ENCODE peak calls at places on chromosome 19, in five cellular contexts. One of them, this sample, is unnamed.

GRCh38 chr19:32146664-32147063 is 198.7 kb upstream of the ZNF507 start:
- DNase-seq in right atrium auricular region: no peak
- DNase-seq in BJ: no peak
- DNase-seq in tibial artery: no peak
- DNase-seq in cardiac fibroblast: no peak
- DNase-seq in this sample: no peak

GRCh38 chr19:1213391-1214286 is 8.1 kb downstream of the STK11 start:
- DNase-seq in right atrium auricular region: peak; percentile 74
- DNase-seq in BJ: peak; percentile 51
- DNase-seq in tibial artery: peak; percentile 91
- DNase-seq in cardiac fibroblast: peak; percentile 52
- DNase-seq in this sample: no peak

GRCh38 chr19:8253678-8254077 is 44.5 kb downstream of the CERS4 start:
- DNase-seq in right atrium auricular region: no peak
- DNase-seq in BJ: no peak
- DNase-seq in tibial artery: no peak
- DNase-seq in cardiac fibroblast: peak; percentile 15
- DNase-seq in this sample: no peak

GRCh38 chr19:821976-822773 is 420 bp upstream of the PLPPR3 start:
- DNase-seq in right atrium auricular region: no peak
- DNase-seq in BJ: no peak
- DNase-seq in tibial artery: no peak
- DNase-seq in cardiac fibroblast: no peak
- DNase-seq in this sample: no peak

GRCh38 chr19:56191115-56191514 is 6.5 kb downstream of the ZSCAN5B start:
- DNase-seq in right atrium auricular region: no peak
- DNase-seq in BJ: no peak
- DNase-seq in tibial artery: no peak
- DNase-seq in cardiac fibroblast: no peak
- DNase-seq in this sample: no peak

GRCh38 chr19:2775556-2776430 is 7.3 kb downstream of the SGTA start:
- DNase-seq in right atrium auricular region: peak; percentile 79
- DNase-seq in BJ: no peak
- DNase-seq in tibial artery: no peak
- DNase-seq in cardiac fibroblast: peak; percentile 72
- DNase-seq in this sample: no peak

GRCh38 chr19:6480843-6481415 is 658 bp downstream of the DENND1C start:
- DNase-seq in right atrium auricular region: no peak
- DNase-seq in BJ: no peak
- DNase-seq in tibial artery: no peak
- DNase-seq in cardiac fibroblast: no peak
- DNase-seq in this sample: no peak

GRCh38 chr19:4543444-4543843 is 3.6 kb upstream of the LRG1 start:
- DNase-seq in right atrium auricular region: no peak
- DNase-seq in BJ: no peak
- DNase-seq in tibial artery: no peak
- DNase-seq in cardiac fibroblast: no peak
- DNase-seq in this sample: no peak

GRCh38 chr19:1551068-1552040 is 16.8 kb downstream of the MEX3D start:
- DNase-seq in right atrium auricular region: no peak
- DNase-seq in BJ: no peak
- DNase-seq in tibial artery: no peak
- DNase-seq in cardiac fibroblast: no peak
- DNase-seq in this sample: no peak

GRCh38 chr19:31253816-31254551 is 95.3 kb downstream of the TSHZ3 start:
- DNase-seq in right atrium auricular region: peak; percentile 50
- DNase-seq in BJ: no peak
- DNase-seq in tibial artery: no peak
- DNase-seq in cardiac fibroblast: peak; percentile 35
- DNase-seq in this sample: no peak

GRCh38 chr19:35013047-35013819 is 13.1 kb downstream of the GRAMD1A start:
- DNase-seq in right atrium auricular region: peak; percentile 86
- DNase-seq in BJ: no peak
- DNase-seq in tibial artery: peak; percentile 80
- DNase-seq in cardiac fibroblast: peak; percentile 75
- DNase-seq in this sample: peak; percentile 84

GRCh38 chr19:42271045-42271419 is 2.0 kb downstream of the CIC start:
- DNase-seq in right atrium auricular region: no peak
- DNase-seq in BJ: no peak
- DNase-seq in tibial artery: no peak
- DNase-seq in cardiac fibroblast: no peak
- DNase-seq in this sample: no peak

GRCh38 chr19:35459414-35460082 is 11.5 kb downstream of the FFAR2 start:
- DNase-seq in right atrium auricular region: no peak
- DNase-seq in BJ: no peak
- DNase-seq in tibial artery: no peak
- DNase-seq in cardiac fibroblast: peak; percentile 10
- DNase-seq in this sample: peak; percentile 34

GRCh38 chr19:57362419-57362818 is 932 bp upstream of the TRAPPC2B start:
- DNase-seq in right atrium auricular region: no peak
- DNase-seq in BJ: no peak
- DNase-seq in tibial artery: no peak
- DNase-seq in cardiac fibroblast: no peak
- DNase-seq in this sample: no peak

GRCh38 chr19:39409207-39409885 is 2.7 kb downstream of the ZFP36 start:
- DNase-seq in right atrium auricular region: peak; percentile 93
- DNase-seq in BJ: no peak
- DNase-seq in tibial artery: peak; percentile 97
- DNase-seq in cardiac fibroblast: peak; percentile 76
- DNase-seq in this sample: peak; percentile 81

GRCh38 chr19:50349277-50350057 is 16.0 kb downstream of the NAPSA start:
- DNase-seq in right atrium auricular region: no peak
- DNase-seq in BJ: no peak
- DNase-seq in tibial artery: no peak
- DNase-seq in cardiac fibroblast: no peak
- DNase-seq in this sample: no peak
- TF ChIP-seq CTCF in right atrium auricular region: no peak
- TF ChIP-seq CTCF in BJ: no peak
- TF ChIP-seq CTCF in tibial artery: no peak
- TF ChIP-seq CTCF in cardiac fibroblast: no peak
- TF ChIP-seq CTCF in this sample: no peak

DNA sequence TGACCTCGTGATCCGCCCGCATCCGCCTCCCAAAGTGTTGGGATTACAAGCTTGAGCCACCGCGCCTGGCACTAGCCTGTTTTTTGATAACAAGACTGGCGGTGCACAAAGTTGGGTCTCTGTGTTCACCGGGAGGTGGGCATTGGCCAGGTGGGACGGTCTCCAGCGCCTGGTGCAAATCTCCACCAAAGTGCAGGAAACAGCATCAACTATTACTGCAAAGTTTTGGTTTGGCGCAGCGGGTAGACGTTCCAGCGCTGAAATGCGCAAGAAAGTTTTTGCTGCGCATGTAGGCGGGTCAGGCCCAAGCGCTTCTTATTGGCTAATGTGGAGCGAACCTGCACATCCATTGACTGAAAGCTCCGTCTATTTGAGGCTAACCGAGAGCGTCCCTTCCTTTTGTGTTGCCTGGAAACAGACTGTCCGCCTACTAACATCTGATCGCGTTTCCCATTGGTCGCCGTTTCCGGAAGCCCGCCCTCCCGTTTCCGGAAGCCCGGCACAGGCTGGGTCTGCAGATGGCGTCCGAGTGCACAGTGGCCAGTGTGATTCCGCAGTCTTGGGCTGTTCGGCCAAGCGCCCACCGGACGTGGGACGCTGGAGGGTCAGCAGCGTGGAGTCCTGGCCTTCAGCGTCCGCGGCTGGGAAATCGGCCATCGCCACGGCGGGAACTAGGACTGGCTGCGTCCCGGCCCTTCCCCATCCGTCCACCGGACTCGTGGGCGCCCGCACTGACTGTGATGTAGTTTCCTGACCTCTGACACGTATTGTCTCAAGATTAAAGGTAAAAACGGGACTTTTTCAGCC is 53.3 kb upstream of the ZNF527 start:
- DNase-seq in right atrium auricular region: peak; percentile 98
- DNase-seq in BJ: peak; percentile 98
- DNase-seq in tibial artery: peak; percentile 98
- DNase-seq in cardiac fibroblast: peak; percentile 100
- DNase-seq in this sample: peak; percentile 96
- TF ChIP-seq CTCF in right atrium auricular region: peak; percentile 47
- TF ChIP-seq CTCF in BJ: peak; percentile 59
- TF ChIP-seq CTCF in tibial artery: peak; percentile 31
- TF ChIP-seq CTCF in cardiac fibroblast: peak; percentile 33
- TF ChIP-seq CTCF in this sample: peak; percentile 50

DNA sequence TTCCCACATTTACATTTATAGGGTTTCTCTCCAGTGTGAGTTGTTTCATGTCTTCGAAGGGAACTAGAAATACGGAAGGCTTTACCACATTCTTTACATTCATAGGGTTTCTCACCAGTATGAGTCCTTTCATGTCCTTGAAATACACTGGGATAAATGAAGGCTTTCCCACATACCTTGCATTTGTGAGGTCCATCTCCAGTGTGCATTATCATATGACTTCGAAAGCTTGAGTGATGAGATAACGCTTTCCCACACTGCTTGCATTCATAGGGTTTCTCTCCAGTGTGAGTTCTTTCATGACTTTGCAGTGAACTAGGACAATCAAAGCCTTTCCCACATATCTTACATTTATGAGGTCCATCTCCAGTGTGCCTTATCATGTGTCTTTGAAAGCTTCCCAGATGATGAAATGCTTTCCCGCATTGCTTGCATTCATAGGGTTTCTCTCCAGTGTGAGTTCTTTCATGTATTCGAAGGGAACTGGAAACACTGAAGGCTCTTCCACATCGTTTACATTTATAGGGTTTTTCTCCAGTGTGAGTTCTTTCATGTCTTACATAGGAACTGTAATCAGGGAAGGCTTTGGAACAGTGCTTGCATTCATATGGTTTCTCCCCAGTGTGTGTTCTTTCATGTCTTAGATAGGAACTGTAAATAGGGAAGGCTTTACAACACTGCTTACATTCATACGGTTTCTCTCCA is 15.1 kb downstream of the ZNF442 start:
- DNase-seq in right atrium auricular region: no peak
- DNase-seq in BJ: no peak
- DNase-seq in tibial artery: no peak
- DNase-seq in cardiac fibroblast: no peak
- DNase-seq in this sample: no peak
- TF ChIP-seq CTCF in right atrium auricular region: no peak
- TF ChIP-seq CTCF in BJ: no peak
- TF ChIP-seq CTCF in tibial artery: no peak
- TF ChIP-seq CTCF in cardiac fibroblast: no peak
- TF ChIP-seq CTCF in this sample: no peak

GRCh38 chr19:33665776-33666175 is 44.0 kb downstream of the CHST8 start:
- DNase-seq in right atrium auricular region: peak; percentile 34
- DNase-seq in BJ: no peak
- DNase-seq in tibial artery: no peak
- DNase-seq in cardiac fibroblast: no peak
- DNase-seq in this sample: no peak

GRCh38 chr19:33666196-33666595 is 44.4 kb downstream of the CHST8 start:
- DNase-seq in right atrium auricular region: no peak
- DNase-seq in BJ: no peak
- DNase-seq in tibial artery: no peak
- DNase-seq in cardiac fibroblast: no peak
- DNase-seq in this sample: no peak

GRCh38 chr19:33662391-33662790 is 40.6 kb downstream of the CHST8 start:
- DNase-seq in right atrium auricular region: peak; percentile 13
- DNase-seq in BJ: no peak
- DNase-seq in tibial artery: no peak
- DNase-seq in cardiac fibroblast: no peak
- DNase-seq in this sample: no peak

GRCh38 chr19:33667141-33667540 is 45.4 kb downstream of the CHST8 start:
- DNase-seq in right atrium auricular region: peak; percentile 16
- DNase-seq in BJ: no peak
- DNase-seq in tibial artery: no peak
- DNase-seq in cardiac fibroblast: no peak
- DNase-seq in this sample: no peak

DNA sequence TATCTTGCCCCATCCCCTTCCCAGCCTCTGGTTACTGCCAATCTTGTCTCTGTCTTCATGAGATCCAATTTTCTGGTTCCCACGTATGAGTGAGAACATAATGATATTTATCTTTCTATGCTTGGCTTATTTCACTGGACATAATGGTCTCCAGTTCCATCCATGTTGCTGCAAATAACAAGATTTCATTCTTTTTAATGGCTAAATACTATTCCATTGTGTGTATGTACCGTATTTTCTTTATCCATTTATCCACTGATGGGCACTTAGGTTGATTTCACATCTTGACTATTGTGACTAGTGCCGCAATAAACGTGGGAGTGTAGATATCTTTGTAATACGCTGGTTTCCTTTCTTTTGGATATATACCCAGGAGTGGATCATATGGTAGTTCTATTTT is 43.0 kb downstream of the CHST8 start:
- DNase-seq in right atrium auricular region: no peak
- DNase-seq in BJ: no peak
- DNase-seq in tibial artery: no peak
- DNase-seq in cardiac fibroblast: no peak
- DNase-seq in this sample: no peak
- TF ChIP-seq CTCF in right atrium auricular region: no peak
- TF ChIP-seq CTCF in BJ: no peak
- TF ChIP-seq CTCF in tibial artery: no peak
- TF ChIP-seq CTCF in cardiac fibroblast: no peak
- TF ChIP-seq CTCF in this sample: no peak

DNA sequence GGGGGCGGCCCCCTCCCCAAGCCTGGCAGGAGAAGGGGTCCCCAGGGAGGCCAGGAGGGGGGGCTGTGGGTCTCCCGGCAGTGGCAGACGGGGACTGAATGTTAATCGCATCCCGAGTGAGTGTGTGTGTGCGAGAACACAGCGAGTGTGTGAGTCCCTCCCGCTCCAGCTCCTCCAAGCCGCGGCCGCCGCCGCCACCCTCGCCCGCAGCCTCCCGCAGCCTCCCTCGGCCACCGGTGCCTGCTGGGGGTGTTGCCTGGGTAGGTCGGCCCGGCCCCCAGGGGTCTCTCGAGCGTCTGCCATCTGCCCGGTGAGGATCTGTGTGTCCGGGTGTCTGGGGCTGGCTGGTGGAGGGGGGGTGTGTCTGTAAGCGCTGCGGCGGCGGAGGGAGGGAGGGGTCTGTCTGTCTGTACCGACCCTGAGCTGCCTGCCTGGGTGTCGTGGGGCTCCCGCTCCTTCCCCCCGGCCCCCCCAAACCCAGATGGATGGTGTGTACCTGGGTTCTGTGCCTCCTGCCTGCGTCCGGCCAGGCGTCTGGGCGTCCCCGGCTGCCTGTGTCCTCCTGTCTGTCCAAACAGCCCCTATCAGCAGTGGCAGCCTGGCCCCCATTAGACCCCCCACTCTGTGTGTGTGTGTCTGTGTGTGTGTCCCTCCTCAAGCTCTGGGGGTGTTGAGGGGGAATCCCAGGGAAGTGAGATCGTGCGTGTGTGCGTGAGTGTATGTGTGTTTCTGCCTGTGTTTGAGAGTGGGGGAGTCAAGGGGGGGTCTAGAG is at the start of gene GRIN2D:
- DNase-seq in right atrium auricular region: no peak
- DNase-seq in BJ: no peak
- DNase-seq in tibial artery: no peak
- DNase-seq in cardiac fibroblast: peak; percentile 29
- DNase-seq in this sample: peak; percentile 81
- TF ChIP-seq CTCF in right atrium auricular region: no peak
- TF ChIP-seq CTCF in BJ: no peak
- TF ChIP-seq CTCF in tibial artery: no peak
- TF ChIP-seq CTCF in cardiac fibroblast: no peak
- TF ChIP-seq CTCF in this sample: peak; percentile 40

This sample was measured in WERI-Rb-1.